ENCODE peak calls at places on chromosomes 5 and 9, in four cellular contexts. One of them, this sample, is unnamed.

GRCh38 chr9:15697459-15697858 is 144.6 kb downstream of the CCDC171 start:
- DNase-seq in PC-3: peak
- DNase-seq in mammary epithelial cell: peak
- DNase-seq in H9: no peak
- DNase-seq in this sample: no peak

GRCh38 chr9:5651246-5651645 is 22.3 kb downstream of the RIC1 start:
- DNase-seq in PC-3: peak
- DNase-seq in mammary epithelial cell: no peak
- DNase-seq in H9: no peak
- DNase-seq in this sample: no peak

GRCh38 chr5:51389582-51390463 is 6.6 kb downstream of the ISL1 start:
- DNase-seq in PC-3: no peak
- DNase-seq in mammary epithelial cell: no peak
- DNase-seq in H9: peak
- DNase-seq in this sample: peak

GRCh38 chr5:111070272-111071134 is 1.0 kb upstream of the TSLP start:
- DNase-seq in PC-3: no peak
- DNase-seq in mammary epithelial cell: no peak
- DNase-seq in H9: peak
- DNase-seq in this sample: no peak

GRCh38 chr5:170739446-170739845 is 44.1 kb upstream of the GABRP start:
- DNase-seq in PC-3: no peak
- DNase-seq in mammary epithelial cell: no peak
- DNase-seq in H9: peak
- DNase-seq in this sample: no peak

GRCh38 chr9:126914458-126915280 is at the start of gene RALGPS1:
- DNase-seq in PC-3: peak
- DNase-seq in mammary epithelial cell: peak
- DNase-seq in H9: peak
- DNase-seq in this sample: peak

GRCh38 chr5:6705088-6705487 is 8.1 kb upstream of the TENT4A start:
- DNase-seq in PC-3: no peak
- DNase-seq in mammary epithelial cell: no peak
- DNase-seq in H9: no peak
- DNase-seq in this sample: no peak

GRCh38 chr5:154162475-154163217 is 27.9 kb upstream of the GALNT10 start:
- DNase-seq in PC-3: no peak
- DNase-seq in mammary epithelial cell: no peak
- DNase-seq in H9: no peak
- DNase-seq in this sample: peak

GRCh38 chr5:143106175-143106574 is 297.3 kb downstream of the NR3C1 start:
- DNase-seq in PC-3: peak
- DNase-seq in mammary epithelial cell: peak
- DNase-seq in H9: no peak
- DNase-seq in this sample: peak

GRCh38 chr9:82202808-82203207 is 214.2 kb downstream of the SPATA31D1 start:
- DNase-seq in PC-3: peak
- DNase-seq in mammary epithelial cell: peak
- DNase-seq in H9: no peak
- DNase-seq in this sample: no peak

GRCh38 chr9:8888592-8888991 is 1089.0 kb upstream of the DMAC1 start:
- DNase-seq in PC-3: no peak
- DNase-seq in mammary epithelial cell: no peak
- DNase-seq in H9: no peak
- DNase-seq in this sample: no peak

GRCh38 chr5:93930098-93930497 is 188.7 kb upstream of the POU5F2 start:
- DNase-seq in PC-3: no peak
- DNase-seq in mammary epithelial cell: no peak
- DNase-seq in H9: no peak
- DNase-seq in this sample: no peak

GRCh38 chr5:1479066-1479465 is 33.8 kb upstream of the SLC6A3 start:
- DNase-seq in PC-3: no peak
- DNase-seq in mammary epithelial cell: no peak
- DNase-seq in H9: no peak
- DNase-seq in this sample: no peak

GRCh38 chr5:151058891-151059611 is 21.8 kb downstream of the TNIP1 start:
- DNase-seq in PC-3: no peak
- DNase-seq in mammary epithelial cell: no peak
- DNase-seq in H9: no peak
- DNase-seq in this sample: peak

GRCh38 chr9:38227656-38228055 is 158.6 kb upstream of the SHB start:
- DNase-seq in PC-3: peak
- DNase-seq in mammary epithelial cell: no peak
- DNase-seq in H9: no peak
- DNase-seq in this sample: no peak

GRCh38 chr5:90777959-90778358 is 219.4 kb downstream of the ADGRV1 start:
- DNase-seq in PC-3: no peak
- DNase-seq in mammary epithelial cell: no peak
- DNase-seq in H9: no peak
- DNase-seq in this sample: no peak

GRCh38 chr9:130054820-130055219 is 1.1 kb downstream of the GPR107 start:
- DNase-seq in PC-3: no peak
- DNase-seq in mammary epithelial cell: no peak
- DNase-seq in H9: no peak
- DNase-seq in this sample: no peak

GRCh38 chr9:124969401-124969800 is 28.5 kb upstream of the GOLGA1 start:
- DNase-seq in PC-3: no peak
- DNase-seq in mammary epithelial cell: no peak
- DNase-seq in H9: no peak
- DNase-seq in this sample: no peak

GRCh38 chr5:177300236-177300880 is 3.2 kb downstream of the RAB24 start:
- DNase-seq in PC-3: peak
- DNase-seq in mammary epithelial cell: peak
- DNase-seq in H9: peak
- DNase-seq in this sample: peak

GRCh38 chr9:99371376-99371775 is 149.3 kb downstream of the SEC61B start:
- DNase-seq in PC-3: no peak
- DNase-seq in mammary epithelial cell: no peak
- DNase-seq in H9: no peak
- DNase-seq in this sample: no peak

GRCh38 chr9:134378901-134379338 is 52.7 kb downstream of the RXRA start:
- DNase-seq in PC-3: peak
- DNase-seq in mammary epithelial cell: peak
- DNase-seq in H9: no peak
- DNase-seq in this sample: no peak

GRCh38 chr9:103804077-103804735 is 289.9 kb upstream of the SMC2 start:
- DNase-seq in PC-3: peak
- DNase-seq in mammary epithelial cell: peak
- DNase-seq in H9: no peak
- DNase-seq in this sample: no peak

GRCh38 chr9:121852241-121852640 is 200.8 kb downstream of the DAB2IP start:
- DNase-seq in PC-3: no peak
- DNase-seq in mammary epithelial cell: no peak
- DNase-seq in H9: no peak
- DNase-seq in this sample: no peak
- H3K27ac ChIP-seq in PC-3: no peak
- H3K27ac ChIP-seq in mammary epithelial cell: no peak
- H3K27ac ChIP-seq in H9: no peak
- H3K27ac ChIP-seq in this sample: no peak

DNA sequence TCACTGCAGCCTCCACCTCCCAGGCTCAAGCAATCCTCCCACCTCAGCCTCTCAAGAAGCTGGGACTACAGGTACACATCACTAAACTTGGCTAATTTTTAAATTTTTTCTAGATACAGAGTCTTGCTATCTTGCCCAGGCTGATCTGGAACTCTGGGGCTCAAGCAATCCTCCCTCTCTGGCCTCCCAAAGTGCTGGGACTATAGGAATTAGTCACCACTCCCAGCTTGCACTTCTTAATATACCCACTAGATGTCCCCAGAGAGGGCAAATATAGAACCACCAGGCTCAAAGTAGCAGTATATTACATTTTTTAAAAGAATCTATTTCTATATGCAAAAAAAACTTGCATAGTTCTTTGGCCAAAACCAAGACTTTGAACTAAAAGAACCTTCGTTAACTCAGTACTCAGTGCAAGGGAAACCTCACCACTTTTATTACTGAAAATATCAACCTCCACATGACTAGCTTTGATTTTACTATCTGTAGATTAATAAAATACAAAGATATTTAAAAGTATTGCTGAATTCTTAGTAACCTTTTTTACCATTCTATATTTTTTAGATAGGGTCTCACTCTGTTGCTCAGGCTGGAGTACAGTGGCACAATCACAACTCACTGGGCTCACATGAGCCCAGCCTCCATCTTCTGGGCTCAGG is 25.8 kb upstream of the HSD17B3 start:
- DNase-seq in PC-3: peak
- DNase-seq in mammary epithelial cell: peak
- DNase-seq in H9: no peak
- DNase-seq in this sample: peak
- H3K4me2 ChIP-seq in PC-3: no peak
- H3K4me2 ChIP-seq in mammary epithelial cell: no peak
- H3K4me2 ChIP-seq in H9: no peak
- H3K4me2 ChIP-seq in this sample: no peak

DNA sequence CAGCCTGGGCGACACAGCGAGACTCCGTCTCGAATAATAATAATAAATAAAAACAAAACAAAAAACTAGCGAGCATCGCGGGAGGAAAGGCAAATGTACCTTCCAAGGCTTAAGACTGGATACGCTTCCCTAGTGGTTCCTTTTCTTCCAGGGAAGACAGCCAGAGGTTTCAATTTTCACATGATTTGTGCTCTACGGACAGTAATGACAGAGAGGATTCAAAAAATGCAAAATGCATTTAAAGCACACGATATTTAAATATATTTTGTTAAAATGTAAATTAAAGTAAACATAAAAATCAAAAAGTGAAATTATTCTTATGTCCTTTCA is 4.3 kb upstream of the TRIM41 start:
- DNase-seq in PC-3: no peak
- DNase-seq in mammary epithelial cell: no peak
- DNase-seq in H9: no peak
- DNase-seq in this sample: no peak
- H3K27ac ChIP-seq in PC-3: no peak
- H3K27ac ChIP-seq in mammary epithelial cell: no peak
- H3K27ac ChIP-seq in H9: no peak
- H3K27ac ChIP-seq in this sample: no peak

DNA sequence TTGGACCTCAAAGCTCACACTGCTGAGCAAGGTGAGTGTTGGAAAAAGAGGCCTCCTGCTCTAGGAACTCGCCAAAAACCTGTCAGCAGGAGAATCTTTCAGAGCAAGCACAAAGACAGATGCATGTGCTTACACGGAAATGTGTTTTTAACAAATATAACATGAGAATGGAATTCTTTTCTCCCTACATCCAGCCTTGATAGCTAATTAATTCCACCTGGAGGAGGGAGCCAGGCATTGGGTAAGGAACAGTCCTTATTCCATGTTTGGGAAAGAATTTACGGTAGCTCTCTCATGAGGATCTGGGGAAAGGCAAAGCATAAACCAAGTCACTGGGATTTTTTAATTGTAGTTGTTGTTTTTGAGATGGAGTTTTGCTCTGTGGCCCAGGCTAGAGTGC is 98.8 kb downstream of the KLF4 start:
- DNase-seq in PC-3: no peak
- DNase-seq in mammary epithelial cell: no peak
- DNase-seq in H9: no peak
- DNase-seq in this sample: no peak
- H3K4me2 ChIP-seq in PC-3: no peak
- H3K4me2 ChIP-seq in mammary epithelial cell: peak
- H3K4me2 ChIP-seq in H9: no peak
- H3K4me2 ChIP-seq in this sample: no peak

DNA sequence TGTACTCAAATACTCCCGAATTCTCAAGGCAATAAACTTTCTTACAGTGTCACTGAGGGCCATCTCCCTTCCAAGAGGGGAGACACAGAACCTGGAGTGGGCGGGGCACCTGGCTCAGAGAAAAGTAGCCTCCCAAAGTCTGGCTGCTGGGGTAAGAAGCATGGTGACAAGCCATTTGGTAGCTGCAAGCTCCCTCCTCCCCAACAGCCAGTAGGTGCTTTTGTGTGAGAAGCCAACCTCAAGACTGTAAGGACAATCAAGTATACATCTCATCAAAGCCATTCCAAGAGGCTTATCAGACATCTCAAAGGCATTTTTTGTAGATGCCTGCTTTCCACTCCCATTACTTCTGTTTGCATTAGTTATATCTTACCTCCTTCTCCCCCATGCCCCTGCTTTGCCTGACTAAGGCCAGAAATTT is 1.4 kb downstream of the DAB2 start:
- DNase-seq in PC-3: peak
- DNase-seq in mammary epithelial cell: peak
- DNase-seq in H9: peak
- DNase-seq in this sample: no peak
- H3K27ac ChIP-seq in PC-3: no peak
- H3K27ac ChIP-seq in mammary epithelial cell: peak
- H3K27ac ChIP-seq in H9: no peak
- H3K27ac ChIP-seq in this sample: no peak

DNA sequence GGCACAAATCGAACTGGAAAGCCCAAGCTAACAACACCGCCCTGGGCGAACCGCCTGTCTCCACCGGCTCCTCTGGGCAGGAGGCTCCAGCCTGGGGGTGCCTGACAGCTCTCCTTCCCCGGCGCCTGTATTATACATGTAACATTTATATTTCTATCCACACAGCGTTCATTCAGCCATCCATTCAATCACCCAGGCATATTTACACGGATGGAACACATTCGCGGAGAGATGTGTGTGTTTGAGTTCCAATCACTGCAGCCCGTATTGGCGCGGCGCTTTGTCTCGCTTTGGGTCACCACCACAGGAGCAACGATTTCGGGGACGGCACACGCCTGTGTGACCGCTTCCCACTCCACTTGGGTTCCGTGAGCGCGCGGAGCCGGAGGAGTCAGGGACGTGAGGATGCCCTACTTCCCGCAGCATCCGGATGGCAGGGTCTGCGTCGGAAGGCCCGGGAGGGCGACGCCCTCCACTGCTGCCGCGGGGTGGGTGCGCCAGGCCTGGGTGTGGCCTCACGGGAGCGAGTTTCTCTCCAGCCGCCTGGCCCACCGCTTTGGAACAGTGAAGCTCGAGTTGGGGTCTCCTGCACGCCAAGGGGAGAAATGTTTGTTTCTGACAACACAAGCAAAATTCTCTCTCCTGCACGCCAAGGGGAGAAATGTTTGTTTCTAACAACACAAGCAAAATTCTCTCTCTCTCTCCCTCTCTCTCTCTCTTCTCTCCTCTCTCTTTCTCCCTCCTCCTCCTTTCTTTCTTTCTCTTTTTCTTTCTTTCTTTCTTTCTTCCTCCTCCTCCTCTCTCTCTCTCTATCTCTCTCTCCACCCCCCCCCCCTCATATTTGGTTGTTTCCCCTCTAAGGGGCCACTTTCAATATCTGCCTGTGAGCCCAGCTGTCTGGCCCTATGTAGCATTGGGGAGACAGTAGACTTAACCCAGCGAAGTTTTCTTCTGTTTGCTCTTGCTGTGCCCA is 1.1 kb upstream of the SV2C start:
- DNase-seq in PC-3: no peak
- DNase-seq in mammary epithelial cell: no peak
- DNase-seq in H9: peak
- DNase-seq in this sample: no peak
- H3K4me2 ChIP-seq in PC-3: no peak
- H3K4me2 ChIP-seq in mammary epithelial cell: peak
- H3K4me2 ChIP-seq in H9: peak
- H3K4me2 ChIP-seq in this sample: no peak

GRCh38 chr5:17129093-17129492 is 88.3 kb upstream of the BASP1 start:
- DNase-seq in PC-3: peak
- DNase-seq in mammary epithelial cell: no peak
- DNase-seq in H9: no peak
- DNase-seq in this sample: no peak
- H3K27ac ChIP-seq in PC-3: peak
- H3K27ac ChIP-seq in mammary epithelial cell: no peak
- H3K27ac ChIP-seq in H9: no peak
- H3K27ac ChIP-seq in this sample: no peak

GRCh38 chr5:95841914-95842812 is 19.6 kb upstream of the GLRX start:
- DNase-seq in PC-3: no peak
- DNase-seq in mammary epithelial cell: peak
- DNase-seq in H9: no peak
- DNase-seq in this sample: no peak
- H3K4me2 ChIP-seq in PC-3: no peak
- H3K4me2 ChIP-seq in mammary epithelial cell: no peak
- H3K4me2 ChIP-seq in H9: no peak
- H3K4me2 ChIP-seq in this sample: no peak

This sample was measured in Karpas-422.